ENCODE peak calls at places on chromosomes 5 and 9, in nine cellular contexts. K, T, B, N, U, X, D, H and F are unnamed samples.

GRCh38 chr9:28620661-28621060 is 1047.4 kb upstream of the C9orf72 start:
- DNase-seq in T (no peak), D (no peak), N (no peak), B (no peak), U (no peak), H (no peak), K (no peak), X (no peak), F (no peak)

GRCh38 chr5:116947691-116948528 is 373.3 kb upstream of the SEMA6A start:
- DNase-seq in N (peak; percentile 40), T (peak; percentile 34), X (peak; percentile 21), U (peak; percentile 65), B (no peak), H (no peak), D (peak; percentile 85), K (no peak), F (no peak)

GRCh38 chr9:79233542-79233941 is 338.2 kb upstream of the TLE4 start:
- DNase-seq in H (no peak), U (no peak), T (peak; percentile 72), B (no peak), K (peak; percentile 27), X (no peak), D (peak; percentile 55), N (peak; percentile 76), F (no peak)

GRCh38 chr5:159552751-159553150 is 222.5 kb upstream of the IL12B start:
- DNase-seq in K (peak; percentile 45), B (no peak), U (no peak), H (no peak), T (no peak), D (no peak), N (no peak), X (no peak), F (peak; percentile 49)

GRCh38 chr9:85521331-85522197 is 220.2 kb downstream of the AGTPBP1 start:
- DNase-seq in N (no peak), H (no peak), K (no peak), X (peak; percentile 71), U (no peak), T (no peak), B (peak; percentile 75), D (no peak), F (no peak)

GRCh38 chr5:80837679-80838078 is 122.5 kb upstream of the RASGRF2 start:
- DNase-seq in D (peak; percentile 85), N (no peak), K (no peak), B (no peak), U (no peak), H (no peak), X (no peak), T (no peak), F (no peak)

GRCh38 chr5:146519554-146519953 is 3.6 kb upstream of the GPR151 start:
- DNase-seq in X (no peak), B (no peak), K (no peak), N (no peak), D (no peak), H (no peak), U (no peak), T (no peak), F (no peak)

GRCh38 chr9:87464110-87464991 is 33.3 kb upstream of the DAPK1 start:
- DNase-seq in U (no peak), H (no peak), B (no peak), X (peak; percentile 32), D (peak; percentile 88), N (peak; percentile 56), T (peak; percentile 79), K (no peak), F (no peak)

GRCh38 chr5:158313739-158314464 is 455.0 kb upstream of the CLINT1 start:
- DNase-seq in U (no peak), D (no peak), B (no peak), N (no peak), H (no peak), T (no peak), K (no peak), X (no peak), F (no peak)

GRCh38 chr9:131198316-131198715 is 72.9 kb downstream of the NUP214 start:
- DNase-seq in D (no peak), U (no peak), T (no peak), H (no peak), B (no peak), X (no peak), N (no peak), K (no peak), F (no peak)

GRCh38 chr5:164357405-164358033 is 852.1 kb downstream of the MAT2B start:
- DNase-seq in D (no peak), T (no peak), B (no peak), U (no peak), N (no peak), K (no peak), X (no peak), H (no peak), F (no peak)

GRCh38 chr5:164359260-164359930 is 854.0 kb downstream of the MAT2B start:
- DNase-seq in U (no peak), H (no peak), K (no peak), T (no peak), D (no peak), B (no peak), X (no peak), N (no peak), F (no peak)

GRCh38 chr5:164359931-164360290 is 854.5 kb downstream of the MAT2B start:
- DNase-seq in U (no peak), T (no peak), B (no peak), D (no peak), X (no peak), N (no peak), H (no peak), K (peak; percentile 13), F (no peak)

GRCh38 chr5:164360589-164360988 is 855.2 kb downstream of the MAT2B start:
- DNase-seq in B (no peak), K (peak; percentile 63), T (no peak), X (no peak), H (no peak), U (no peak), D (no peak), N (peak; percentile 46), F (no peak)

DNA sequence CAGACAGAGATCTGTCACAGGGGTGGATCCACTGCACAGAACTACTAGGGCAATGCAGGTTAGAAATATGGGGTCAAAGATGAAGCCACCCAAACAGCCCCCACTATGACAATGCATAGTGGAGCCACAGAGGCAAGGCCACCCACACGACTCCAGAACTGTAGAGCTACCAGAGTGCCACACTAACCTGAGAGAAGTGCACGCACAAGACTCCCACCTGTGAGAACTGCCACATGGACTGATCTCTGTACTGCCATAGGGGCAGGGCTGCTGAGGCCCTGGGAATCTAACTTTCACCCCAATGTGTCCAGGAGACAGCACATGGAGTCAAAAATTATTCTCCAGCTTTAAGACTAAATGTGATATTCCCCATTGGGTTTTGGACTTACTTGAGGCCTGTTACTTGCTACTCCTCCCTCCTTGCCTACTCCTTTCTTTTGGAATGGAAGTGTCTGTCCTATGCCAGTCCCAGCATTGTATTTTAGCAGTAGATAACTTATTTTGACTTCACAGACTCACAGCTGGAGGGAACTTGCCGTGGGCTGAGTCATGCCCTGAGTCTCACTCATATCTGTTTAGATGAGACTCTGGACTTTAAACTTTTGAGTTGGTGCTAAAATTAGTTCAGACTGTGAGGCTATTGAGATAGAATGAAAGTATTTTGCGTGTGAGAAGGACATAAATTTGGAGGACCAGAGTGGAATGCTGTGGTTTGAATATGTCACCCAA is 853.3 kb downstream of the MAT2B start:
- DNase-seq in B (no peak), H (no peak), U (no peak), T (peak; percentile 58), X (no peak), N (peak; percentile 49), K (peak; percentile 88), D (no peak), F (peak; percentile 46)
- H3K4me3 ChIP-seq in B (no peak overlapping the region), H (no peak overlapping the region), U (no peak overlapping the region), T (no peak overlapping the region), X (no peak overlapping the region), N (no peak overlapping the region), K (no peak overlapping the region), D (no peak overlapping the region), F (no peak overlapping the region)

DNA sequence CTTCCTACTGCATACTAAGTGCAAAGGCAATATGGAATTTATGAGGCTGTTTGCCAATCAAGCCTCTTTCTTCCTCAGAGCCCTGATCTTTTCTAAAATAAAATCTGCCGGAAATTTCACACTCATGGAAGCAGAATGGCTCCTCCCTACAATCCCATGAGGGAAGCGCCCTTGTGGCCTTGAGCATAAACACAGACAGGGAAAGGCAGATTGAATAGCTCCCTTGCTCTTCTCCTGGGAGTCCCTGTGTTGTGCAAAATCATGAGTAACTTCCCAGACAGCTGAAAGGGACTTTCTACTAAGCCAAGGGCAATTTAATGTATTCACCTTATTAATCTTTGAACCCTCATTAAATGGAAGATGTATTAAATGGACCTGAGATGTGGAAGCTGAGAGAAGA is 226.1 kb upstream of the PIK3R1 start:
- DNase-seq in X (no peak), H (no peak), U (no peak), N (peak; percentile 83), B (no peak), K (peak; percentile 50), D (no peak), T (peak; percentile 76), F (no peak)
- TF ChIP-seq CTCF in X (no peak), H (no peak), U (no peak), N (peak; percentile 16), B (no peak), K (no peak), D (no peak), T (peak; percentile 14), F (no peak)

DNA sequence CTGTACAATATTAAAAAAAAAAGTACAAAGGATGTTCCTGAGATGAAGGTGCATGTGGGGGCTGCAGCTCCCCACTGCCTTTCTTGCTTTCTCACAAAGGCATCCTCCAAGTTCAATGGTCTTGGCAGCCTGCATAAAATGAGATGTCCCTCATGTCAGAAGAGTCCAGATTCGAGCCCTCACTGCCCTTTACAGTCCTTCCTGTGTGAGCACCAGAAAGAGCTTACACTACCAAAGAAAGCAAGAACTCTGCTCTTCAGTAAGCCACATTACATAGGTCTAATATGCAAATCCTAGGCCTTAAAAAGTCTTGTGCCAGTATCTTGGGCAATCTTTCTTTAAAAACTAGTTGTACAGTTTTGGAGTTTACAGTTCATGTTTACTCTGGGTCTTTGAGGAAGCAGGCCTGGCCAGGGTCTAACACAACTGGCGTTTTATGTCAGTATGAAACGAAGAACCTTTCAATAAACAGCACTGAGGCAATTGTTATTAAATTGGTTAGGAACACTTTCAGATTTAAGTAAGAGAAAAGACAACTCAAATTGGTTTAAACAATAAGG is 36.0 kb downstream of the CSF2 start:
- DNase-seq in H (no peak), X (no peak), T (no peak), U (no peak), D (no peak), K (peak; percentile 28), N (no peak), B (no peak), F (no peak)
- H3K4me3 ChIP-seq in H (no peak overlapping the region), X (no peak overlapping the region), T (no peak overlapping the region), U (no peak overlapping the region), D (no peak overlapping the region), K (no peak overlapping the region), N (no peak overlapping the region), B (no peak overlapping the region), F (no peak overlapping the region)

DNA sequence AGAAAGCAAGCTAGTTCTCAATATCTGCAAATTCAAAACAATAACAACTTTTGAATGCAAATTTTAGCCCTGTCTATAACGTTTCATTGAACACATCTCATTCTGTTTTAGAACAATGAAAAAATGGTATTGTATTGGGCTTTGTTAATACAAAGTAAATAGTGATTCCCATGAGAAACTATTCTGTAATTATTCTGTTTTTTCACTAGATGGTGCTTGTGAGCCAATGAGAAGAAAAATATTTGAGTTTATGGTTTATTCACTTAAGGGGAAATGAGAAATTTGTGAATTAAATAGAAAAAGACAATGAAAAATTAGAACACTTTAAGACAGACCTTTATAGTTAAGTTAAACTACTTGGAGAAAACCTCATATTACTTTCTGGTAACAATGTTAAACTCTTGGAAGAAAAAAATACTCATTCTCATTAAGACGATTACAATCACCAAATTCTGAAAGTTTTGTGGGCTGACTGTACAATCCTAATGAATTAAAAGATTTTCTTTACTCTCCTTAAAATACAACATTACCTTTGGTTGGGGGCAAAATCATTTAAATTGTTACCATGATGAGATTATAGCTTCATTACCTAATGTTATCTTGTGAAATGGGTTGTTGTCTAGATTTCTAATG is 127.0 kb downstream of the NNT start:
- DNase-seq in D (peak; percentile 9), K (peak; percentile 51), B (no peak), U (no peak), X (no peak), N (peak; percentile 68), H (no peak), T (peak; percentile 68), F (no peak)
- TF ChIP-seq CTCF in D (peak; percentile 36), K (peak; percentile 69), B (peak; percentile 36), U (peak; percentile 93), X (no peak), N (peak; percentile 49), H (peak; percentile 13), T (peak; percentile 38), F (peak; percentile 22)